ENCODE peak calls at places on chromosomes 6 and 20, in nine cellular contexts. C is HCT116; Q is left ventricle myocardium superior; X is NCI-H2081; A is uterus; W is NCI-H82; R is GM12878; G is CD8-positive, alpha-beta memory T cell; J is BE2C. T is an unnamed sample.

GRCh38 chr20:58435237-58435636 is 46.2 kb downstream of the VAPB start:
- DNase-seq in Q (no peak), X (no peak), R (no peak), G (no peak), C (no peak), J (no peak), A (no peak), W (no peak), T (no peak)

GRCh38 chr20:61853073-61854005 is 212.3 kb downstream of the TAF4 start:
- DNase-seq in Q (no peak), W (no peak), X (no peak), G (no peak), C (no peak), A (no peak), R (no peak), J (no peak), T (no peak)

GRCh38 chr20:46257887-46258286 is 50.4 kb downstream of the CDH22 start:
- DNase-seq in A (no peak), R (no peak), W (no peak), G (no peak), J (no peak), C (no peak), Q (no peak), X (no peak), T (no peak)

GRCh38 chr6:163148781-163149534 is 265.6 kb upstream of the QKI start:
- DNase-seq in X (no peak), J (no peak), C (no peak), Q (no peak), R (no peak), G (no peak), A (no peak), W (no peak), T (no peak)

GRCh38 chr6:45607818-45608217 is 230.1 kb upstream of the SUPT3H start:
- DNase-seq in G (no peak), Q (no peak), W (no peak), A (no peak), X (no peak), R (no peak), C (peak), J (no peak), T (no peak)

GRCh38 chr6:157221049-157221816 is 102.1 kb downstream of the TMEM242 start:
- DNase-seq in C (peak), J (no peak), W (peak), A (peak), X (no peak), G (peak), R (peak), Q (peak), T (peak)

GRCh38 chr6:51655517-51655916 is 431.9 kb downstream of the PKHD1 start:
- DNase-seq in G (no peak), C (no peak), J (no peak), W (no peak), R (no peak), Q (no peak), X (no peak), A (no peak), T (no peak)

GRCh38 chr6:157724960-157725741 is 97.9 kb upstream of the SNX9 start:
- DNase-seq in G (no peak), C (no peak), W (peak), A (no peak), R (no peak), X (no peak), J (no peak), Q (peak), T (no peak)

GRCh38 chr6:36029464-36029863 is 1.9 kb downstream of the MAPK14 start:
- DNase-seq in Q (no peak), J (no peak), W (no peak), X (no peak), G (no peak), R (no peak), C (no peak), A (no peak), T (no peak)

GRCh38 chr6:56445818-56446217 is 196.9 kb downstream of the DST start:
- DNase-seq in X (no peak), C (no peak), W (no peak), R (no peak), G (no peak), A (no peak), J (no peak), Q (peak), T (no peak)

GRCh38 chr20:4091332-4092135 is 76.2 kb upstream of the RNF24 start:
- DNase-seq in X (peak), C (no peak), Q (peak), W (peak), R (no peak), A (peak), G (no peak), J (peak), T (peak)

GRCh38 chr6:137224890-137225198 is 5.7 kb upstream of the IFNGR1 start:
- DNase-seq in Q (no peak), W (no peak), A (no peak), J (no peak), R (peak), C (no peak), G (no peak), X (no peak), T (no peak)

GRCh38 chr6:126631343-126631742 is 291.4 kb downstream of the CENPW start:
- DNase-seq in G (no peak), Q (no peak), W (no peak), A (peak), R (no peak), X (no peak), J (no peak), C (no peak), T (no peak)

GRCh38 chr6:91149246-91149645 is 562.4 kb upstream of the MAP3K7 start:
- DNase-seq in J (no peak), X (no peak), G (no peak), Q (no peak), A (no peak), W (no peak), R (no peak), C (no peak), T (no peak)

GRCh38 chr6:106476326-106477105 is 116.0 kb downstream of the CRYBG1 start:
- DNase-seq in Q (no peak), C (no peak), A (no peak), X (no peak), W (peak), R (no peak), G (no peak), J (no peak), T (no peak)

GRCh38 chr6:226516-227073 is 65.7 kb upstream of the DUSP22 start:
- DNase-seq in G (no peak), J (no peak), X (no peak), A (no peak), W (no peak), R (peak), Q (no peak), C (no peak), T (no peak)

GRCh38 chr20:9301129-9302072 is 213.0 kb upstream of the LAMP5 start:
- DNase-seq in G (no peak), W (peak), A (no peak), J (no peak), X (peak), C (peak), R (no peak), Q (no peak), T (no peak)

GRCh38 chr6:29964904-29965872 is 22.9 kb downstream of the HLA-A start:
- DNase-seq in Q (peak), J (peak), A (peak), R (peak), C (peak), X (peak), G (peak), W (peak), T (peak)

GRCh38 chr6:90790696-90791095 is 203.8 kb upstream of the MAP3K7 start:
- DNase-seq in J (no peak), A (no peak), R (no peak), W (no peak), X (no peak), Q (no peak), C (no peak), G (no peak), T (no peak)

GRCh38 chr6:118787746-118788419 is 106.1 kb upstream of the ASF1A start:
- DNase-seq in X (no peak), G (no peak), W (no peak), C (no peak), J (no peak), R (no peak), A (no peak), Q (no peak), T (peak)

GRCh38 chr20:17227669-17228623 is 1.1 kb downstream of the PCSK2 start:
- DNase-seq in W (peak), R (no peak), X (peak), A (no peak), G (no peak), J (no peak), C (no peak), Q (no peak), T (peak)

GRCh38 chr6:3442444-3443220 is 14.2 kb downstream of the SLC22A23 start:
- DNase-seq in R (no peak), X (no peak), G (no peak), Q (no peak), C (no peak), W (no peak), A (no peak), J (no peak), T (no peak)

GRCh38 chr6:55545791-55546190 is 33.2 kb downstream of the HMGCLL1 start:
- DNase-seq in W (no peak), X (no peak), J (no peak), G (no peak), Q (no peak), A (no peak), R (no peak), C (no peak), T (no peak)

T was measured in lower lobe of right lung.